ENCODE peak calls at places on chromosomes 7 and 10, in nine cellular contexts. B, L, O, E, H, G, Y, Q and I are unnamed samples.

GRCh38 chr7:99042957-99043356 is 101.0 kb downstream of the SMURF1 start:
- DNase-seq in B (no peak), L (no peak), O (no peak), E (no peak), H (no peak), G (no peak), Y (no peak), Q (no peak), I (no peak)

GRCh38 chr7:98174334-98175259 is 36.6 kb upstream of the BHLHA15 start:
- DNase-seq in B (no peak), L (no peak), O (no peak), E (no peak), H (no peak), G (no peak), Y (no peak), Q (no peak), I (no peak)

GRCh38 chr10:89427629-89428028 is 13.3 kb downstream of the IFIT5 start:
- DNase-seq in B (no peak), L (no peak), O (no peak), E (no peak), H (peak), G (peak), Y (peak), Q (no peak), I (peak)

GRCh38 chr10:27637601-27638000 is 108.0 kb downstream of the MKX start:
- DNase-seq in B (no peak), L (no peak), O (no peak), E (no peak), H (no peak), G (no peak), Y (no peak), Q (no peak), I (no peak)

GRCh38 chr10:17669185-17669872 is 25.4 kb downstream of the STAM start:
- DNase-seq in B (no peak), L (peak), O (peak), E (no peak), H (no peak), G (no peak), Y (peak), Q (no peak), I (peak)

GRCh38 chr7:37418381-37418780 is 30.3 kb downstream of the ELMO1 start:
- DNase-seq in B (no peak), L (no peak), O (no peak), E (no peak), H (no peak), G (no peak), Y (no peak), Q (no peak), I (no peak)

GRCh38 chr10:77456414-77456813 is 181.2 kb downstream of the KCNMA1 start:
- DNase-seq in B (no peak), L (no peak), O (no peak), E (peak), H (no peak), G (no peak), Y (no peak), Q (no peak), I (no peak)

GRCh38 chr7:141039366-141039765 is 24.6 kb upstream of the MRPS33 start:
- DNase-seq in B (no peak), L (no peak), O (no peak), E (no peak), H (no peak), G (no peak), Y (no peak), Q (no peak), I (peak)

GRCh38 chr10:44761076-44761475 is 150.1 kb upstream of the TMEM72 start:
- DNase-seq in B (no peak), L (no peak), O (no peak), E (no peak), H (no peak), G (no peak), Y (no peak), Q (no peak), I (no peak)

GRCh38 chr7:81031996-81032395 is 113.1 kb upstream of the SEMA3C start:
- DNase-seq in B (no peak), L (no peak), O (no peak), E (no peak), H (no peak), G (no peak), Y (no peak), Q (no peak), I (no peak)

GRCh38 chr7:116327751-116328150 is 117.4 kb downstream of the TES start:
- DNase-seq in B (no peak), L (no peak), O (no peak), E (no peak), H (peak), G (peak), Y (peak), Q (peak), I (peak)

GRCh38 chr7:2929321-2930201 is 85.5 kb upstream of the GNA12 start:
- DNase-seq in B (no peak), L (no peak), O (no peak), E (no peak), H (no peak), G (no peak), Y (no peak), Q (no peak), I (no peak)

GRCh38 chr10:89202033-89202425 is 5.1 kb downstream of the CH25H start:
- DNase-seq in B (no peak), L (no peak), O (no peak), E (no peak), H (no peak), G (no peak), Y (no peak), Q (no peak), I (no peak)

GRCh38 chr7:6600093-6600492 is 10.3 kb downstream of the INTS15 start:
- DNase-seq in B (no peak), L (no peak), O (no peak), E (no peak), H (no peak), G (no peak), Y (no peak), Q (no peak), I (no peak)

GRCh38 chr10:12720217-12720981 is 281.1 kb downstream of the CCDC3 start:
- DNase-seq in B (no peak), L (peak), O (no peak), E (peak), H (peak), G (peak), Y (peak), Q (no peak), I (peak)

GRCh38 chr7:37322831-37323230 is 125.8 kb downstream of the ELMO1 start:
- DNase-seq in B (no peak), L (no peak), O (no peak), E (no peak), H (no peak), G (no peak), Y (no peak), Q (no peak), I (no peak)

GRCh38 chr10:86946215-86947170 is 10.9 kb downstream of the MMRN2 start:
- DNase-seq in B (no peak), L (no peak), O (no peak), E (peak), H (no peak), G (no peak), Y (peak), Q (no peak), I (no peak)

GRCh38 chr10:110307805-110308204 is 3.1 kb upstream of the SMNDC1 start:
- DNase-seq in B (no peak), L (no peak), O (no peak), E (no peak), H (no peak), G (no peak), Y (no peak), Q (no peak), I (no peak)

GRCh38 chr10:91410638-91411367 is 659 bp downstream of the HECTD2 start:
- DNase-seq in B (no peak), L (peak), O (no peak), E (peak), H (peak), G (no peak), Y (peak), Q (no peak), I (peak)

GRCh38 chr7:114916261-114916892 is 5.5 kb upstream of the MDFIC start:
- DNase-seq in B (no peak), L (peak), O (no peak), E (no peak), H (no peak), G (no peak), Y (no peak), Q (no peak), I (no peak)

GRCh38 chr10:132678436-132679216 is 107.3 kb downstream of the NKX6-2 start:
- DNase-seq in B (no peak), L (no peak), O (no peak), E (no peak), H (no peak), G (no peak), Y (no peak), Q (no peak), I (no peak)

GRCh38 chr10:3928569-3928968 is 143.6 kb upstream of the KLF6 start:
- DNase-seq in B (no peak), L (no peak), O (no peak), E (no peak), H (no peak), G (no peak), Y (no peak), Q (no peak), I (no peak)

GRCh38 chr10:124032982-124033886 is 60.2 kb downstream of the CHST15 start:
- DNase-seq in B (no peak), L (no peak), O (no peak), E (no peak), H (no peak), G (peak), Y (peak), Q (peak), I (peak)

GRCh38 chr10:22159979-22160378 is 57.8 kb downstream of the EBLN1 start:
- DNase-seq in B (no peak), L (no peak), O (no peak), E (no peak), H (no peak), G (no peak), Y (no peak), Q (no peak), I (no peak)

GRCh38 chr7:108846471-108846870 is 276.8 kb downstream of the DNAJB9 start:
- DNase-seq in B (no peak), L (no peak), O (no peak), E (no peak), H (no peak), G (no peak), Y (no peak), Q (no peak), I (no peak)

GRCh38 chr7:107693396-107693795 is 32.8 kb downstream of the SLC26A4 start:
- DNase-seq in B (no peak), L (no peak), O (no peak), E (no peak), H (no peak), G (no peak), Y (no peak), Q (no peak), I (no peak)

GRCh38 chr7:29254663-29255062 is 60.1 kb downstream of the CHN2 start:
- DNase-seq in B (no peak), L (no peak), O (no peak), E (no peak), H (no peak), G (no peak), Y (no peak), Q (no peak), I (no peak)